ENCODE peak calls at places on chromosomes 13 and 19, in seven cellular contexts. K is islet precursor cell; X is NCI-H2081; U is DMS 273 treated with DMSO at 0.1 percent for 48 hours; L is activated CD8-positive, alpha-beta T cell treated with anti-CD3 and anti-CD28 coated beads, Interleukin-2, amount 10 ng/mL, durations not matched to agents 7 days and 5 days; Q is Peyer's patch; V is transverse colon. O is an unnamed sample.
A peak's percentile ranks its signal among the peaks of the same experiment; 100 is the strongest.

GRCh38 chr13:24161980-24162517 is 1.5 kb downstream of the SPATA13 start:
- DNase-seq in K (no peak), X (no peak), U (no peak), L (no peak), Q (peak; percentile 73), V (peak; percentile 78), O (no peak)

GRCh38 chr19:41324921-41325639 is 15.1 kb downstream of the CCDC97 start:
- DNase-seq in K (peak; percentile 99), X (no peak), U (peak; percentile 36), L (no peak), Q (peak; percentile 62), V (peak; percentile 57), O (no peak)

GRCh38 chr19:43624933-43625332 is 5.5 kb upstream of the ZNF428 start:
- DNase-seq in K (peak; percentile 92), X (no peak), U (no peak), L (peak; percentile 91), Q (peak; percentile 85), V (peak; percentile 82), O (peak; percentile 74)

GRCh38 chr13:21583496-21583895 is 20.5 kb downstream of the MICU2 start:
- DNase-seq in K (peak; percentile 83), X (no peak), U (no peak), L (no peak), Q (no peak), V (no peak), O (no peak)

GRCh38 chr13:95643471-95643813 is 1.1 kb downstream of the DZIP1 start:
- DNase-seq in K (peak; percentile 68), X (peak; percentile 4), U (peak; percentile 5), L (no peak), Q (no peak), V (no peak), O (no peak)

GRCh38 chr13:80341771-80342271 is 895 bp upstream of the SPRY2 start:
- DNase-seq in K (peak; percentile 83), X (peak; percentile 12), U (peak; percentile 46), L (no peak), Q (peak; percentile 65), V (peak; percentile 54), O (peak; percentile 21)

GRCh38 chr19:34847393-34847792 is 74.4 kb upstream of the ZNF599 start:
- DNase-seq in K (no peak), X (no peak), U (no peak), L (no peak), Q (no peak), V (no peak), O (no peak)

GRCh38 chr13:27171244-27171829 is at the start of gene USP12:
- DNase-seq in K (no peak), X (no peak), U (no peak), L (no peak), Q (no peak), V (peak; percentile 32), O (peak; percentile 46)

GRCh38 chr13:45316210-45316799 is 24.7 kb downstream of the TPT1 start:
- DNase-seq in K (no peak), X (no peak), U (no peak), L (no peak), Q (no peak), V (no peak), O (no peak)

GRCh38 chr13:100147825-100148224 is 58.9 kb downstream of the PCCA start:
- DNase-seq in K (no peak), X (no peak), U (no peak), L (no peak), Q (no peak), V (no peak), O (no peak)

GRCh38 chr19:757811-758668 is 7.1 kb downstream of the MISP start:
- DNase-seq in K (no peak), X (no peak), U (no peak), L (no peak), Q (peak; percentile 43), V (no peak), O (no peak)